ENCODE peak calls at places on chromosomes 5 and 9, in six cellular contexts. Z is adrenal gland, Q is body of pancreas, P is A549, N is upper lobe of left lung, A is GM12892. T is an unnamed sample.

GRCh38 chr5:173659423-173659822 is 43.0 kb upstream of the BOD1 start:
- DNase-seq in A (no peak), Z (no peak), P (no peak), N (no peak), Q (no peak), T (no peak)

GRCh38 chr9:36316629-36317317 is 58.5 kb upstream of the GNE start:
- DNase-seq in Q (no peak), P (no peak), A (no peak), Z (no peak), N (no peak), T (no peak)

GRCh38 chr9:75855509-75855908 is 35.0 kb upstream of the PCSK5 start:
- DNase-seq in Q (peak), Z (no peak), P (no peak), A (no peak), N (no peak), T (no peak)

GRCh38 chr5:101306391-101307137 is 403.5 kb upstream of the ST8SIA4 start:
- DNase-seq in N (no peak), Z (no peak), A (no peak), Q (no peak), P (no peak), T (no peak)

GRCh38 chr5:181050016-181050415 is 9.9 kb downstream of the BTNL9 start:
- DNase-seq in P (no peak), Z (no peak), N (no peak), Q (no peak), A (no peak), T (no peak)

GRCh38 chr5:67432601-67433000 is 236.0 kb upstream of the CD180 start:
- DNase-seq in N (no peak), P (no peak), A (no peak), Z (no peak), Q (no peak), T (no peak)

GRCh38 chr5:129042306-129042705 is 52.2 kb upstream of the ISOC1 start:
- DNase-seq in A (no peak), Q (no peak), N (no peak), Z (no peak), P (no peak), T (no peak)

GRCh38 chr5:76974768-76975167 is 21.9 kb downstream of the CRHBP start:
- DNase-seq in A (no peak), Q (no peak), P (no peak), Z (no peak), N (no peak), T (no peak)

GRCh38 chr9:128208386-128208785 is 5.2 kb downstream of the DNM1 start:
- DNase-seq in Z (no peak), Q (no peak), N (no peak), P (no peak), A (no peak), T (no peak)

GRCh38 chr9:112884086-112884485 is 6.6 kb downstream of the SLC46A2 start:
- DNase-seq in P (no peak), N (no peak), A (no peak), Z (no peak), Q (no peak), T (peak)

GRCh38 chr5:179530069-179530998 is 20.0 kb upstream of the RUFY1 start:
- DNase-seq in Q (peak), Z (peak), A (peak), P (no peak), N (peak), T (no peak)

GRCh38 chr5:15142458-15142857 is 270.9 kb upstream of the ANKH start:
- DNase-seq in A (no peak), Z (no peak), P (no peak), Q (no peak), N (no peak), T (no peak)

GRCh38 chr5:32690153-32690552 is 21.0 kb upstream of the NPR3 start:
- DNase-seq in Z (no peak), P (no peak), Q (no peak), N (no peak), A (no peak), T (no peak)

GRCh38 chr9:109861499-109861898 is 81.5 kb downstream of the PALM2AKAP2 start:
- DNase-seq in Z (no peak), N (no peak), P (no peak), Q (no peak), A (no peak), T (no peak)

GRCh38 chr9:136544549-136545064 is 1.2 kb downstream of the NOTCH1 start:
- DNase-seq in N (peak), P (peak), Z (no peak), Q (peak), A (peak), T (peak)

GRCh38 chr5:89729623-89730390 is 679.7 kb downstream of the CETN3 start:
- DNase-seq in N (no peak), P (no peak), Q (peak), A (no peak), Z (no peak), T (no peak)

GRCh38 chr9:69584746-69585145 is 87.4 kb downstream of the APBA1 start:
- DNase-seq in Q (no peak), N (no peak), A (no peak), P (no peak), Z (no peak), T (no peak)

GRCh38 chr5:145981612-145982571 is 45.5 kb downstream of the SH3RF2 start:
- DNase-seq in A (no peak), Z (no peak), P (no peak), N (no peak), Q (peak), T (no peak)

GRCh38 chr5:127385936-127386335 is 95.3 kb downstream of the MEGF10 start:
- DNase-seq in N (no peak), A (no peak), Z (no peak), Q (no peak), P (no peak), T (no peak)

GRCh38 chr9:121997791-121998190 is 95.3 kb downstream of the TTLL11 start:
- DNase-seq in P (no peak), N (no peak), Q (no peak), A (no peak), Z (no peak), T (no peak)

GRCh38 chr5:9337908-9338307 is 208.0 kb downstream of the SEMA5A start:
- DNase-seq in P (no peak), Z (no peak), Q (no peak), N (no peak), A (no peak), T (no peak)

GRCh38 chr9:89601306-89601705 is 3.5 kb upstream of the GADD45G start:
- DNase-seq in N (no peak), Q (no peak), A (no peak), Z (peak), P (no peak), T (no peak)

GRCh38 chr5:149803641-149804468 is 73.7 kb downstream of the PPARGC1B start:
- DNase-seq in Q (no peak), N (no peak), Z (no peak), P (no peak), A (no peak), T (no peak)

DNA sequence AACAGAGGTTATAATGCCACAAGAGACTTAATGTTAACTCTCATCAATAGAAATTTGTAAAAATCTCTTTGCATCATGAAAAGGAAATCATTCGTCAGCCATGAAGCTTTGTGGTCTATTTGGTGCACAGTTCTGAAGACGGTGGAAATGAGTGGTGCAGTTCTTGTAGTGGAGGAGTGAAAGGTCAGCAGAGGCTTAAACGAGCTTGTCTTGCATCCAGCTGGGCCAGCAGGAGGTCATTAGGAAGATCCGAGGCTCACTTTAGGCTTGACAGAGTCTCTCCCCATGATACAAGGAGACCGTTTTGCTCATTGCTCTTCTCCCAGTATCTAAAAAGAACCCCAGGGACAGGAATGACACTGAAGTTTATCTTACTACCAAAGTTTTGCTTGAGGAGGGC is 440.8 kb downstream of the BNC2 start:
- DNase-seq in Q (no peak), N (no peak), P (no peak), Z (no peak), A (no peak), T (no peak)
- TF ChIP-seq POLR2A in Q (no peak), N (no peak), P (no peak), Z (no peak), A (no peak), T (no peak)

DNA sequence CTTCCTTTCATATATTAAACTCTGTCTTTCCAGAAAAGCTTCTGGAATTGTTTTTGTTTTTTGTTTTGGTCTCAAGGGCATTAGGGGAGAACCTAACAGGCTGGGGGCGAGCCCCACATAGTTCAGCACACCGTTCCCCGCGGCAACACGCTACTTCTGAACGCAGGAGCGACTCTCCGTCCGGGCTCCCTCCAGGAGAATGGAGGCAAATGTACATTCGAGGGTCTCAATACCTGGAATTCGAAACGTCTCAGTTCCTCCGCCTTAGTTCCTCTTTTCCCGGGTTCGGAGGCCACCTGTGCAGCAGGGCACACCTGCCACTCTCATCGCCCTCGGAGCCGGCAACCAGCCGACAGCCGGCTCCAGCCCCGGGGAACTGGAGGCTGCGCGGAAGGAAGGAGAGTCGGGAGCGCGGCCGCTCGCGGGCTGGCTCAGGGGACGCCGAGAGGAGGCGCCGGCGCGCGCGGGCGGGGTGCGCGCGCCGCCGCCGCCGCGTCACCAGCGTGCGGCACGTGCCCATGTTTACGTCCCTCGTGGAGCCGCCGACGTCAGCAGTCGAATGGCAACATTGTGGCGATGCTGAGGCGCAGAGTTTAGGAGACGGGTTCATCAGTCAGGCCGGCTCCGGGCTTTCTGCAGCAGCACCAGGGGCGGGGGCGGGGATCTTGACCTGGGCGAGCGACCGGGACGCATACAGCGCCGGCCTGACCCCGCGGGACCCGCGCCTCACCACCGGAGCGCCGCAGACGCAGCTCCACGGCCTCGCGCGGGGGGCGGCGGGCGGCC is at the start of gene JMY:
- DNase-seq in Q (peak), P (peak), Z (peak), N (peak), A (peak), T (peak)
- TF ChIP-seq POLR2A in Q (peak), P (peak), Z (peak), N (peak), A (peak), T (peak)

GRCh38 chr9:101675341-101675740 is 63.1 kb downstream of the GRIN3A start:
- DNase-seq in Q (no peak), A (no peak), P (no peak), Z (no peak), N (no peak), T (no peak)

GRCh38 chr9:101677864-101678263 is 60.6 kb downstream of the GRIN3A start:
- DNase-seq in Q (no peak), P (no peak), Z (no peak), N (no peak), A (no peak), T (no peak)

GRCh38 chr9:101671567-101671966 is 66.9 kb downstream of the GRIN3A start:
- DNase-seq in Q (no peak), P (no peak), N (no peak), A (no peak), Z (no peak), T (no peak)

GRCh38 chr9:101674165-101674564 is 64.3 kb downstream of the GRIN3A start:
- DNase-seq in A (no peak), P (no peak), N (no peak), Q (no peak), Z (no peak), T (no peak)

GRCh38 chr9:101673642-101674041 is 64.8 kb downstream of the GRIN3A start:
- DNase-seq in Q (no peak), P (no peak), A (no peak), N (no peak), Z (no peak), T (no peak)
- TF ChIP-seq POLR2A in Q (no peak), P (no peak), A (no peak), N (no peak), Z (no peak), T (no peak)

GRCh38 chr5:159393854-159394274 is 63.6 kb upstream of the IL12B start:
- DNase-seq in A (no peak), P (no peak), Z (no peak), N (no peak), Q (no peak), T (no peak)
- TF ChIP-seq POLR2A in A (no peak), P (no peak), Z (no peak), N (no peak), Q (no peak), T (no peak)

DNA sequence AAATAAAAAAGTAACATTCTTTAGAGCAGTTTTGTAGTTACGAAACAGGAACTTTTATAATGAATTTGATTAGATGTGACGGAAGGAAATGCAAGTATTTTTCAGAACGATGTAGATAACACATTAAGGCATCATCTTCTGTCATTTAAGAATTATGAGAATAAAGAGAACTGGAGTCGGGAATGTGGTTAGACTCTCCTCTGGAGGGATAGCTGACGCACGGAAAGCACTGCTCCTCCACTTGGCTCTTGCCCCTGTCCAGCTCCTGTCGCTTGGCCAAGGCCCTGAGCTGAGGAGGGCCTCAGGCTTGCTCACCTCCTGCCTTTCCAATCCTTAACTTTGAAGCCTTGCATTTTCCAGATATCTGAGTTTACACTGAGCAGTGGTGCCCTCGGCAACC is 60.5 kb downstream of the MAP1B start:
- DNase-seq in Q (no peak), Z (peak), N (no peak), A (no peak), P (no peak), T (no peak)
- TF ChIP-seq POLR2A in Q (no peak), Z (no peak), N (no peak), A (no peak), P (no peak), T (no peak)

GRCh38 chr5:469752-470483 is 26.9 kb downstream of the EXOC3 start:
- DNase-seq in A (no peak), Q (no peak), P (no peak), N (no peak), Z (no peak), T (no peak)
- TF ChIP-seq POLR2A in A (no peak), Q (no peak), P (no peak), N (no peak), Z (no peak), T (no peak)

GRCh38 chr9:6692891-6693361 is 47.4 kb upstream of the GLDC start:
- DNase-seq in Z (no peak), A (no peak), Q (no peak), P (no peak), N (no peak), T (no peak)
- TF ChIP-seq POLR2A in Z (no peak), A (peak), Q (no peak), P (no peak), N (no peak), T (no peak)